ENCODE peak calls at places on chromosomes 11 and 22, in ten cellular contexts. One of them, this sample, is unnamed.

GRCh38 chr11:122044086-122044485 is 71.9 kb downstream of the BLID start:
- DNase-seq in midbrain: no peak
- DNase-seq in renal cortical epithelial cell: no peak
- DNase-seq in stimulated activated CD8-positive, alpha-beta memory T cell treated with anti-CD3 and anti-CD28 coated beads, Interleukin-4, amount 100 ng/mL, for 1 hour: no peak
- DNase-seq in activated effector memory CD4-positive, alpha-beta T cell treated with Interleukin-2 at 50 U/mL for 16 hours: no peak
- DNase-seq in activated CD4-positive, CD25-positive, alpha-beta regulatory T cell: no peak
- DNase-seq in activated naive CD8-positive, alpha-beta T cell treated with anti-CD3 and anti-CD28 coated beads for 36 hours: no peak
- DNase-seq in H4: no peak
- DNase-seq in left ventricle myocardium superior: no peak
- DNase-seq in activated T-helper 9 cell treated with anti-CD3 and anti-CD28 coated beads, Interleukin-2, amount 50 U/mL, for 16 hours: no peak
- DNase-seq in this sample: no peak

GRCh38 chr11:130947058-130947457 is 30.8 kb upstream of the SNX19 start:
- DNase-seq in H4: no peak
- DNase-seq in activated naive CD8-positive, alpha-beta T cell treated with anti-CD3 and anti-CD28 coated beads for 36 hours: no peak
- DNase-seq in stimulated activated CD8-positive, alpha-beta memory T cell treated with anti-CD3 and anti-CD28 coated beads, Interleukin-4, amount 100 ng/mL, for 1 hour: no peak
- DNase-seq in activated CD4-positive, CD25-positive, alpha-beta regulatory T cell: no peak
- DNase-seq in activated effector memory CD4-positive, alpha-beta T cell treated with Interleukin-2 at 50 U/mL for 16 hours: no peak
- DNase-seq in midbrain: no peak
- DNase-seq in renal cortical epithelial cell: no peak
- DNase-seq in activated T-helper 9 cell treated with anti-CD3 and anti-CD28 coated beads, Interleukin-2, amount 50 U/mL, for 16 hours: no peak
- DNase-seq in left ventricle myocardium superior: no peak
- DNase-seq in this sample: no peak

GRCh38 chr11:3674189-3674588 is 3.0 kb upstream of the CHRNA10 start:
- DNase-seq in left ventricle myocardium superior: no peak
- DNase-seq in renal cortical epithelial cell: peak; percentile 98
- DNase-seq in stimulated activated CD8-positive, alpha-beta memory T cell treated with anti-CD3 and anti-CD28 coated beads, Interleukin-4, amount 100 ng/mL, for 1 hour: no peak
- DNase-seq in activated T-helper 9 cell treated with anti-CD3 and anti-CD28 coated beads, Interleukin-2, amount 50 U/mL, for 16 hours: no peak
- DNase-seq in H4: no peak
- DNase-seq in midbrain: no peak
- DNase-seq in activated effector memory CD4-positive, alpha-beta T cell treated with Interleukin-2 at 50 U/mL for 16 hours: no peak
- DNase-seq in activated CD4-positive, CD25-positive, alpha-beta regulatory T cell: no peak
- DNase-seq in activated naive CD8-positive, alpha-beta T cell treated with anti-CD3 and anti-CD28 coated beads for 36 hours: no peak
- DNase-seq in this sample: peak; percentile 14

GRCh38 chr11:93552874-93553273 is 9.7 kb upstream of the SMCO4 start:
- DNase-seq in activated effector memory CD4-positive, alpha-beta T cell treated with Interleukin-2 at 50 U/mL for 16 hours: no peak
- DNase-seq in activated T-helper 9 cell treated with anti-CD3 and anti-CD28 coated beads, Interleukin-2, amount 50 U/mL, for 16 hours: no peak
- DNase-seq in renal cortical epithelial cell: peak; percentile 70
- DNase-seq in left ventricle myocardium superior: no peak
- DNase-seq in activated naive CD8-positive, alpha-beta T cell treated with anti-CD3 and anti-CD28 coated beads for 36 hours: no peak
- DNase-seq in stimulated activated CD8-positive, alpha-beta memory T cell treated with anti-CD3 and anti-CD28 coated beads, Interleukin-4, amount 100 ng/mL, for 1 hour: no peak
- DNase-seq in midbrain: no peak
- DNase-seq in H4: no peak
- DNase-seq in activated CD4-positive, CD25-positive, alpha-beta regulatory T cell: no peak
- DNase-seq in this sample: peak; percentile 58

GRCh38 chr22:32714458-32715250 is 86.9 kb upstream of the TIMP3 start:
- DNase-seq in left ventricle myocardium superior: no peak
- DNase-seq in activated naive CD8-positive, alpha-beta T cell treated with anti-CD3 and anti-CD28 coated beads for 36 hours: no peak
- DNase-seq in midbrain: no peak
- DNase-seq in renal cortical epithelial cell: no peak
- DNase-seq in stimulated activated CD8-positive, alpha-beta memory T cell treated with anti-CD3 and anti-CD28 coated beads, Interleukin-4, amount 100 ng/mL, for 1 hour: no peak
- DNase-seq in activated CD4-positive, CD25-positive, alpha-beta regulatory T cell: no peak
- DNase-seq in activated effector memory CD4-positive, alpha-beta T cell treated with Interleukin-2 at 50 U/mL for 16 hours: no peak
- DNase-seq in activated T-helper 9 cell treated with anti-CD3 and anti-CD28 coated beads, Interleukin-2, amount 50 U/mL, for 16 hours: no peak
- DNase-seq in H4: no peak
- DNase-seq in this sample: no peak

GRCh38 chr11:119196833-119197483 is 9.2 kb upstream of the CBL start:
- DNase-seq in stimulated activated CD8-positive, alpha-beta memory T cell treated with anti-CD3 and anti-CD28 coated beads, Interleukin-4, amount 100 ng/mL, for 1 hour: peak; percentile 33
- DNase-seq in midbrain: peak; percentile 77
- DNase-seq in activated effector memory CD4-positive, alpha-beta T cell treated with Interleukin-2 at 50 U/mL for 16 hours: peak; percentile 26
- DNase-seq in renal cortical epithelial cell: peak; percentile 88
- DNase-seq in activated naive CD8-positive, alpha-beta T cell treated with anti-CD3 and anti-CD28 coated beads for 36 hours: peak; percentile 57
- DNase-seq in left ventricle myocardium superior: no peak
- DNase-seq in activated T-helper 9 cell treated with anti-CD3 and anti-CD28 coated beads, Interleukin-2, amount 50 U/mL, for 16 hours: peak; percentile 25
- DNase-seq in H4: peak; percentile 78
- DNase-seq in activated CD4-positive, CD25-positive, alpha-beta regulatory T cell: peak; percentile 7
- DNase-seq in this sample: peak; percentile 89

GRCh38 chr22:33130473-33130872 is 72.3 kb upstream of the SYN3 start:
- DNase-seq in stimulated activated CD8-positive, alpha-beta memory T cell treated with anti-CD3 and anti-CD28 coated beads, Interleukin-4, amount 100 ng/mL, for 1 hour: no peak
- DNase-seq in midbrain: no peak
- DNase-seq in activated CD4-positive, CD25-positive, alpha-beta regulatory T cell: no peak
- DNase-seq in activated T-helper 9 cell treated with anti-CD3 and anti-CD28 coated beads, Interleukin-2, amount 50 U/mL, for 16 hours: no peak
- DNase-seq in left ventricle myocardium superior: no peak
- DNase-seq in activated naive CD8-positive, alpha-beta T cell treated with anti-CD3 and anti-CD28 coated beads for 36 hours: no peak
- DNase-seq in activated effector memory CD4-positive, alpha-beta T cell treated with Interleukin-2 at 50 U/mL for 16 hours: no peak
- DNase-seq in H4: no peak
- DNase-seq in renal cortical epithelial cell: no peak
- DNase-seq in this sample: no peak

GRCh38 chr22:43262990-43263644 is 76.2 kb upstream of the TTLL12 start:
- DNase-seq in activated T-helper 9 cell treated with anti-CD3 and anti-CD28 coated beads, Interleukin-2, amount 50 U/mL, for 16 hours: peak; percentile 4
- DNase-seq in midbrain: no peak
- DNase-seq in H4: peak; percentile 28
- DNase-seq in activated CD4-positive, CD25-positive, alpha-beta regulatory T cell: no peak
- DNase-seq in activated effector memory CD4-positive, alpha-beta T cell treated with Interleukin-2 at 50 U/mL for 16 hours: peak; percentile 51
- DNase-seq in stimulated activated CD8-positive, alpha-beta memory T cell treated with anti-CD3 and anti-CD28 coated beads, Interleukin-4, amount 100 ng/mL, for 1 hour: no peak
- DNase-seq in activated naive CD8-positive, alpha-beta T cell treated with anti-CD3 and anti-CD28 coated beads for 36 hours: peak; percentile 55
- DNase-seq in renal cortical epithelial cell: no peak
- DNase-seq in left ventricle myocardium superior: peak; percentile 43
- DNase-seq in this sample: peak; percentile 63

GRCh38 chr11:10490398-10491232 is 35.6 kb downstream of the AMPD3 start:
- DNase-seq in activated naive CD8-positive, alpha-beta T cell treated with anti-CD3 and anti-CD28 coated beads for 36 hours: no peak
- DNase-seq in stimulated activated CD8-positive, alpha-beta memory T cell treated with anti-CD3 and anti-CD28 coated beads, Interleukin-4, amount 100 ng/mL, for 1 hour: no peak
- DNase-seq in left ventricle myocardium superior: peak; percentile 66
- DNase-seq in activated T-helper 9 cell treated with anti-CD3 and anti-CD28 coated beads, Interleukin-2, amount 50 U/mL, for 16 hours: no peak
- DNase-seq in renal cortical epithelial cell: peak; percentile 97
- DNase-seq in H4: peak; percentile 83
- DNase-seq in activated CD4-positive, CD25-positive, alpha-beta regulatory T cell: no peak
- DNase-seq in activated effector memory CD4-positive, alpha-beta T cell treated with Interleukin-2 at 50 U/mL for 16 hours: no peak
- DNase-seq in midbrain: peak; percentile 90
- DNase-seq in this sample: peak; percentile 71

GRCh38 chr11:38547464-38547863 is 1949.4 kb upstream of the RAG2 start:
- DNase-seq in activated naive CD8-positive, alpha-beta T cell treated with anti-CD3 and anti-CD28 coated beads for 36 hours: no peak
- DNase-seq in activated T-helper 9 cell treated with anti-CD3 and anti-CD28 coated beads, Interleukin-2, amount 50 U/mL, for 16 hours: no peak
- DNase-seq in renal cortical epithelial cell: no peak
- DNase-seq in activated CD4-positive, CD25-positive, alpha-beta regulatory T cell: no peak
- DNase-seq in left ventricle myocardium superior: no peak
- DNase-seq in stimulated activated CD8-positive, alpha-beta memory T cell treated with anti-CD3 and anti-CD28 coated beads, Interleukin-4, amount 100 ng/mL, for 1 hour: no peak
- DNase-seq in activated effector memory CD4-positive, alpha-beta T cell treated with Interleukin-2 at 50 U/mL for 16 hours: no peak
- DNase-seq in H4: no peak
- DNase-seq in midbrain: no peak
- DNase-seq in this sample: no peak

GRCh38 chr22:26579331-26579886 is 10.5 kb downstream of the TPST2 start:
- DNase-seq in activated CD4-positive, CD25-positive, alpha-beta regulatory T cell: no peak
- DNase-seq in left ventricle myocardium superior: peak; percentile 42
- DNase-seq in activated effector memory CD4-positive, alpha-beta T cell treated with Interleukin-2 at 50 U/mL for 16 hours: peak; percentile 54
- DNase-seq in stimulated activated CD8-positive, alpha-beta memory T cell treated with anti-CD3 and anti-CD28 coated beads, Interleukin-4, amount 100 ng/mL, for 1 hour: no peak
- DNase-seq in activated naive CD8-positive, alpha-beta T cell treated with anti-CD3 and anti-CD28 coated beads for 36 hours: peak; percentile 70
- DNase-seq in renal cortical epithelial cell: no peak
- DNase-seq in H4: no peak
- DNase-seq in midbrain: no peak
- DNase-seq in activated T-helper 9 cell treated with anti-CD3 and anti-CD28 coated beads, Interleukin-2, amount 50 U/mL, for 16 hours: peak; percentile 19
- DNase-seq in this sample: no peak

GRCh38 chr11:12235945-12236743 is 125.8 kb downstream of the MICAL2 start:
- DNase-seq in left ventricle myocardium superior: no peak
- DNase-seq in activated CD4-positive, CD25-positive, alpha-beta regulatory T cell: no peak
- DNase-seq in activated T-helper 9 cell treated with anti-CD3 and anti-CD28 coated beads, Interleukin-2, amount 50 U/mL, for 16 hours: peak; percentile 13
- DNase-seq in stimulated activated CD8-positive, alpha-beta memory T cell treated with anti-CD3 and anti-CD28 coated beads, Interleukin-4, amount 100 ng/mL, for 1 hour: no peak
- DNase-seq in midbrain: peak; percentile 62
- DNase-seq in renal cortical epithelial cell: peak; percentile 65
- DNase-seq in activated naive CD8-positive, alpha-beta T cell treated with anti-CD3 and anti-CD28 coated beads for 36 hours: peak; percentile 70
- DNase-seq in H4: peak; percentile 82
- DNase-seq in activated effector memory CD4-positive, alpha-beta T cell treated with Interleukin-2 at 50 U/mL for 16 hours: peak; percentile 16
- DNase-seq in this sample: peak; percentile 75

GRCh38 chr11:26017903-26018750 is 313.8 kb upstream of the ANO3 start:
- DNase-seq in H4: no peak
- DNase-seq in activated T-helper 9 cell treated with anti-CD3 and anti-CD28 coated beads, Interleukin-2, amount 50 U/mL, for 16 hours: no peak
- DNase-seq in midbrain: no peak
- DNase-seq in activated CD4-positive, CD25-positive, alpha-beta regulatory T cell: no peak
- DNase-seq in stimulated activated CD8-positive, alpha-beta memory T cell treated with anti-CD3 and anti-CD28 coated beads, Interleukin-4, amount 100 ng/mL, for 1 hour: no peak
- DNase-seq in left ventricle myocardium superior: no peak
- DNase-seq in renal cortical epithelial cell: no peak
- DNase-seq in activated naive CD8-positive, alpha-beta T cell treated with anti-CD3 and anti-CD28 coated beads for 36 hours: no peak
- DNase-seq in activated effector memory CD4-positive, alpha-beta T cell treated with Interleukin-2 at 50 U/mL for 16 hours: no peak
- DNase-seq in this sample: no peak

GRCh38 chr11:10899542-10899830 is 41.6 kb upstream of the ZBED5 start:
- DNase-seq in activated T-helper 9 cell treated with anti-CD3 and anti-CD28 coated beads, Interleukin-2, amount 50 U/mL, for 16 hours: no peak
- DNase-seq in H4: no peak
- DNase-seq in midbrain: no peak
- DNase-seq in left ventricle myocardium superior: peak; percentile 59
- DNase-seq in activated naive CD8-positive, alpha-beta T cell treated with anti-CD3 and anti-CD28 coated beads for 36 hours: peak; percentile 14
- DNase-seq in stimulated activated CD8-positive, alpha-beta memory T cell treated with anti-CD3 and anti-CD28 coated beads, Interleukin-4, amount 100 ng/mL, for 1 hour: no peak
- DNase-seq in activated CD4-positive, CD25-positive, alpha-beta regulatory T cell: no peak
- DNase-seq in renal cortical epithelial cell: no peak
- DNase-seq in activated effector memory CD4-positive, alpha-beta T cell treated with Interleukin-2 at 50 U/mL for 16 hours: no peak
- DNase-seq in this sample: no peak

GRCh38 chr11:111734383-111735261 is 31.6 kb downstream of the PPP2R1B start:
- DNase-seq in activated naive CD8-positive, alpha-beta T cell treated with anti-CD3 and anti-CD28 coated beads for 36 hours: no peak
- DNase-seq in activated T-helper 9 cell treated with anti-CD3 and anti-CD28 coated beads, Interleukin-2, amount 50 U/mL, for 16 hours: no peak
- DNase-seq in H4: no peak
- DNase-seq in midbrain: peak; percentile 30
- DNase-seq in activated effector memory CD4-positive, alpha-beta T cell treated with Interleukin-2 at 50 U/mL for 16 hours: no peak
- DNase-seq in renal cortical epithelial cell: peak; percentile 16
- DNase-seq in left ventricle myocardium superior: peak; percentile 37
- DNase-seq in activated CD4-positive, CD25-positive, alpha-beta regulatory T cell: no peak
- DNase-seq in stimulated activated CD8-positive, alpha-beta memory T cell treated with anti-CD3 and anti-CD28 coated beads, Interleukin-4, amount 100 ng/mL, for 1 hour: no peak
- DNase-seq in this sample: no peak

GRCh38 chr22:31093956-31094622 is 13.0 kb downstream of the SMTN start:
- DNase-seq in midbrain: peak; percentile 11
- DNase-seq in H4: no peak
- DNase-seq in activated effector memory CD4-positive, alpha-beta T cell treated with Interleukin-2 at 50 U/mL for 16 hours: no peak
- DNase-seq in activated T-helper 9 cell treated with anti-CD3 and anti-CD28 coated beads, Interleukin-2, amount 50 U/mL, for 16 hours: no peak
- DNase-seq in left ventricle myocardium superior: peak; percentile 90
- DNase-seq in stimulated activated CD8-positive, alpha-beta memory T cell treated with anti-CD3 and anti-CD28 coated beads, Interleukin-4, amount 100 ng/mL, for 1 hour: no peak
- DNase-seq in activated CD4-positive, CD25-positive, alpha-beta regulatory T cell: no peak
- DNase-seq in renal cortical epithelial cell: no peak
- DNase-seq in activated naive CD8-positive, alpha-beta T cell treated with anti-CD3 and anti-CD28 coated beads for 36 hours: no peak
- DNase-seq in this sample: no peak

GRCh38 chr11:15707971-15708370 is 593.2 kb downstream of the INSC start:
- DNase-seq in activated T-helper 9 cell treated with anti-CD3 and anti-CD28 coated beads, Interleukin-2, amount 50 U/mL, for 16 hours: no peak
- DNase-seq in left ventricle myocardium superior: peak; percentile 57
- DNase-seq in H4: peak; percentile 94
- DNase-seq in activated naive CD8-positive, alpha-beta T cell treated with anti-CD3 and anti-CD28 coated beads for 36 hours: no peak
- DNase-seq in activated effector memory CD4-positive, alpha-beta T cell treated with Interleukin-2 at 50 U/mL for 16 hours: no peak
- DNase-seq in midbrain: no peak
- DNase-seq in renal cortical epithelial cell: peak; percentile 82
- DNase-seq in activated CD4-positive, CD25-positive, alpha-beta regulatory T cell: no peak
- DNase-seq in stimulated activated CD8-positive, alpha-beta memory T cell treated with anti-CD3 and anti-CD28 coated beads, Interleukin-4, amount 100 ng/mL, for 1 hour: no peak
- DNase-seq in this sample: peak; percentile 63

GRCh38 chr11:117823941-117824420 is 563 bp downstream of the FXYD2 start:
- DNase-seq in midbrain: no peak
- DNase-seq in left ventricle myocardium superior: peak; percentile 89
- DNase-seq in H4: no peak
- DNase-seq in renal cortical epithelial cell: no peak
- DNase-seq in stimulated activated CD8-positive, alpha-beta memory T cell treated with anti-CD3 and anti-CD28 coated beads, Interleukin-4, amount 100 ng/mL, for 1 hour: no peak
- DNase-seq in activated T-helper 9 cell treated with anti-CD3 and anti-CD28 coated beads, Interleukin-2, amount 50 U/mL, for 16 hours: no peak
- DNase-seq in activated CD4-positive, CD25-positive, alpha-beta regulatory T cell: no peak
- DNase-seq in activated naive CD8-positive, alpha-beta T cell treated with anti-CD3 and anti-CD28 coated beads for 36 hours: peak; percentile 40
- DNase-seq in activated effector memory CD4-positive, alpha-beta T cell treated with Interleukin-2 at 50 U/mL for 16 hours: no peak
- DNase-seq in this sample: no peak

GRCh38 chr11:70544774-70545625 is 146.7 kb downstream of the CTTN start:
- DNase-seq in renal cortical epithelial cell: peak; percentile 26
- DNase-seq in midbrain: peak; percentile 12
- DNase-seq in activated effector memory CD4-positive, alpha-beta T cell treated with Interleukin-2 at 50 U/mL for 16 hours: no peak
- DNase-seq in activated T-helper 9 cell treated with anti-CD3 and anti-CD28 coated beads, Interleukin-2, amount 50 U/mL, for 16 hours: no peak
- DNase-seq in activated CD4-positive, CD25-positive, alpha-beta regulatory T cell: no peak
- DNase-seq in left ventricle myocardium superior: no peak
- DNase-seq in H4: no peak
- DNase-seq in activated naive CD8-positive, alpha-beta T cell treated with anti-CD3 and anti-CD28 coated beads for 36 hours: no peak
- DNase-seq in stimulated activated CD8-positive, alpha-beta memory T cell treated with anti-CD3 and anti-CD28 coated beads, Interleukin-4, amount 100 ng/mL, for 1 hour: no peak
- DNase-seq in this sample: no peak

GRCh38 chr11:104668797-104669463 is 229.3 kb downstream of the CASP12 start:
- DNase-seq in activated CD4-positive, CD25-positive, alpha-beta regulatory T cell: no peak
- DNase-seq in activated effector memory CD4-positive, alpha-beta T cell treated with Interleukin-2 at 50 U/mL for 16 hours: no peak
- DNase-seq in renal cortical epithelial cell: peak; percentile 93
- DNase-seq in activated naive CD8-positive, alpha-beta T cell treated with anti-CD3 and anti-CD28 coated beads for 36 hours: no peak
- DNase-seq in stimulated activated CD8-positive, alpha-beta memory T cell treated with anti-CD3 and anti-CD28 coated beads, Interleukin-4, amount 100 ng/mL, for 1 hour: no peak
- DNase-seq in midbrain: no peak
- DNase-seq in activated T-helper 9 cell treated with anti-CD3 and anti-CD28 coated beads, Interleukin-2, amount 50 U/mL, for 16 hours: no peak
- DNase-seq in H4: peak; percentile 77
- DNase-seq in left ventricle myocardium superior: no peak
- DNase-seq in this sample: peak; percentile 93

This sample was measured in SW480.